ENCODE peak calls at places on chromosomes 11 and 22, in five cellular contexts. B is MV-4-11; N is activated CD4-positive, alpha-beta memory T cell treated with anti-CD3 and anti-CD28 coated beads, Interleukin-2, amount 10 ng/mL, durations not matched to agents 7 days and 5 days; P is stimulated activated CD8-positive, alpha-beta memory T cell treated with anti-CD3 and anti-CD28 coated beads, Interleukin-15, amount 100 ng/mL, for 24 hours; W is posterior cingulate gyrus. X is an unnamed sample.

GRCh38 chr22:17974087-17974486 is 50.3 kb downstream of the MICAL3 start:
- DNase-seq in P (no peak), N (no peak), W (peak; percentile 8), B (peak; percentile 34), X (no peak)

GRCh38 chr11:114056409-114056808 is 3.1 kb upstream of the ZBTB16 start:
- DNase-seq in B (no peak), W (peak; percentile 11), P (no peak), N (no peak), X (no peak)

GRCh38 chr11:91163619-91164451 is 941.0 kb upstream of the CHORDC1 start:
- DNase-seq in W (no peak), N (no peak), B (no peak), P (no peak), X (no peak)

GRCh38 chr22:36028646-36029405 is at the start of gene RBFOX2:
- DNase-seq in N (peak; percentile 63), B (peak; percentile 59), W (peak; percentile 99), P (peak; percentile 42), X (peak; percentile 62)

GRCh38 chr11:5631426-5631825 is 6.6 kb downstream of the TRIM34 start:
- DNase-seq in P (no peak), N (no peak), W (no peak), B (peak; percentile 60), X (no peak)

GRCh38 chr11:64885367-64886286 is 7.2 kb upstream of the EHD1 start:
- DNase-seq in P (no peak), W (no peak), N (peak; percentile 53), B (peak; percentile 97), X (peak; percentile 54)

GRCh38 chr11:108693852-108694251 is 29.0 kb downstream of the DDX10 start:
- DNase-seq in B (no peak), N (no peak), P (no peak), W (no peak), X (no peak)

GRCh38 chr11:8841899-8842298 is 69.1 kb upstream of the AKIP1 start:
- DNase-seq in N (no peak), W (no peak), P (no peak), B (peak; percentile 21), X (no peak)

GRCh38 chr11:26960265-26960664 is 33.6 kb upstream of the FIBIN start:
- DNase-seq in N (no peak), W (no peak), B (no peak), P (no peak), X (no peak)

GRCh38 chr11:108221981-108222685 is at the start of gene NPAT:
- DNase-seq in B (no peak), P (no peak), W (no peak), N (no peak), X (no peak)

GRCh38 chr11:95767498-95767897 is 22.1 kb downstream of the FAM76B start:
- DNase-seq in W (no peak), N (no peak), P (no peak), B (peak; percentile 64), X (no peak)

GRCh38 chr11:34243620-34244493 is 114.0 kb downstream of the ABTB2 start:
- DNase-seq in N (peak; percentile 61), B (peak; percentile 45), W (no peak), P (no peak), X (peak; percentile 56)

GRCh38 chr11:60208146-60208895 is 25.4 kb upstream of the MS4A6A start:
- DNase-seq in N (no peak), B (no peak), W (no peak), P (no peak), X (no peak)

GRCh38 chr11:206516-207212 is 535 bp downstream of the BET1L start:
- DNase-seq in N (peak; percentile 36), B (peak; percentile 27), W (peak; percentile 79), P (no peak), X (peak; percentile 41)

GRCh38 chr11:15837901-15838489 is 518.4 kb downstream of the SOX6 start:
- DNase-seq in N (no peak), P (no peak), W (no peak), B (no peak), X (no peak)

GRCh38 chr11:92917927-92918326 is 51.5 kb upstream of the MTNR1B start:
- DNase-seq in B (no peak), N (no peak), W (no peak), P (no peak), X (no peak)

GRCh38 chr22:23245045-23245798 is 64.9 kb downstream of the BCR start:
- DNase-seq in W (peak; percentile 54), P (no peak), N (no peak), B (peak; percentile 56), X (no peak)

GRCh38 chr11:77127969-77128691 is at the start of gene MYO7A:
- DNase-seq in W (peak; percentile 92), N (no peak), B (no peak), P (no peak), X (no peak)

GRCh38 chr22:24201681-24202590 is 20.6 kb downstream of the SUSD2 start:
- DNase-seq in B (no peak), W (peak; percentile 31), P (no peak), N (no peak), X (no peak)